ENCODE peak calls at places on chromosomes 4 and X, in eight cellular contexts. I, P, Q, C, F, G, B and M are unnamed samples.

GRCh38 chrX:150205011-150205410 is 158.1 kb upstream of the MAMLD1 start:
- DNase-seq in I (no peak), P (no peak), Q (no peak), C (no peak), F (no peak), G (peak; percentile 21), B (no peak), M (no peak)

GRCh38 chr4:173243917-173244658 is 75.5 kb downstream of the GALNT7 start:
- DNase-seq in I (no peak), P (no peak), Q (no peak), C (no peak), F (peak; percentile 76), G (peak; percentile 28), B (no peak), M (no peak)

GRCh38 chr4:179372746-179373145 is 1930.5 kb upstream of the AGA start:
- DNase-seq in I (no peak), P (no peak), Q (no peak), C (no peak), F (no peak), G (no peak), B (no peak), M (no peak)

GRCh38 chrX:7088968-7089615 is 58.4 kb upstream of the STS start:
- DNase-seq in I (peak; percentile 7), P (no peak), Q (no peak), C (peak; percentile 12), F (no peak), G (no peak), B (no peak), M (peak; percentile 69)

GRCh38 chr4:74366367-74366891 is 1.5 kb downstream of the EREG start:
- DNase-seq in I (no peak), P (no peak), Q (no peak), C (no peak), F (no peak), G (no peak), B (no peak), M (no peak)

GRCh38 chrX:49071877-49072711 is 1.7 kb downstream of the PRAF2 start:
- DNase-seq in I (no peak), P (no peak), Q (peak; percentile 69), C (no peak), F (no peak), G (peak; percentile 64), B (peak; percentile 72), M (no peak)

GRCh38 chr4:147777456-147778091 is 45.7 kb downstream of the ARHGAP10 start:
- DNase-seq in I (no peak), P (no peak), Q (no peak), C (no peak), F (no peak), G (no peak), B (no peak), M (no peak)

GRCh38 chrX:16892504-16893362 is 22.6 kb upstream of the RBBP7 start:
- DNase-seq in I (peak; percentile 87), P (peak; percentile 14), Q (peak; percentile 71), C (peak; percentile 67), F (peak; percentile 92), G (peak; percentile 73), B (peak; percentile 87), M (peak; percentile 87)

GRCh38 chr4:174192943-174193342 is 90.5 kb downstream of the FBXO8 start:
- DNase-seq in I (peak; percentile 40), P (no peak), Q (no peak), C (peak; percentile 69), F (no peak), G (no peak), B (no peak), M (no peak)

GRCh38 chrX:54602563-54602962 is 72.5 kb downstream of the GNL3L start:
- DNase-seq in I (no peak), P (no peak), Q (no peak), C (no peak), F (no peak), G (no peak), B (no peak), M (no peak)
- H3K36me3 ChIP-seq in I (no peaks in the 10 kb centered on the region), P (no peaks in the 10 kb centered on the region), Q (no peaks in the 10 kb centered on the region), C (no peaks in the 10 kb centered on the region), F (no peaks in the 10 kb centered on the region), G (no peaks in the 10 kb centered on the region), B (no peaks in the 10 kb centered on the region), M (no peaks in the 10 kb centered on the region)

DNA sequence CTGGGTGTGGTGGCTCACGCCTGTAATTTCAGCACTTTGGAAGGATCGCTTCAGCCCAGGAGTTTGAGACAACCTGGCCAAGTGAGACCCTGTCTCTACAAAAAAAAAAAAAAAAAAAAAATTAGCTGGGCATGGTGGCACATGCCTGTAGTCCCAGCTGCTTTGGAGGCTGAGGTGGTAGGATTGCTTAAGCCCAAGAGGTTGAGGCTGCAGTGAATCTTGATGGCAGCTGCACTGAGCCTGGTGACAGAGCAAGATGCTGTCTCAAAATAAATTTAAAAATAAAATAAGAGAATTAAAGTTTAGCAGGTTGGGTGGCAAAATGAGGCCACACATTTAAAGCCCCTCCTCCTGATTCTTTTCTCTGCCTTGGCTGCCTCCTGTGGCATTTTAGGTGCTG is 47.1 kb downstream of the HTT start:
- DNase-seq in I (no peak), P (no peak), Q (no peak), C (no peak), F (peak; percentile 5), G (no peak), B (no peak), M (no peak)
- H3K4me3 ChIP-seq in I (no peak overlapping the region), P (no peak overlapping the region), Q (no peak overlapping the region), C (no peak overlapping the region), F (no peak overlapping the region), G (no peak overlapping the region), B (no peak overlapping the region), M (no peak overlapping the region)

DNA sequence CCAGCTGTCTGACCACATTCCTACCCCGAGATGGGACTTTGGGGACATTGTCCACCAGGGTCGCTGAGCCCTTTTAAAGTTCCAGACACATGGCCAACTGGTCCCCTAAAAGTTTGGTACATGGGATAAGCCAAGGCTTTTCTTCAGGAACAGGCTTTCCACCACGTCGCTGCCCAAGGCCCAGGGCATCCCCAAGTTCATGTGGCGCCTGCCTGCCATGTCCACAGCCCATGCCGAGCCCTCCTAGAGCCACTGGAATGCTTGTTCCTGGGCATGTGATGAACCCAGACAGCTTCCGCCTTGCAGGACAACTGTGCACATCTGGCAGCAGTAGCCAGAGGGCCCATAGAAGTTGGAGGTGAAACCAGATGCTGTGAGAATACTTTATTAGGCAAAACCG is 41.3 kb downstream of the FRG1 start:
- DNase-seq in I (no peak), P (no peak), Q (no peak), C (no peak), F (no peak), G (no peak), B (no peak), M (no peak)
- H3K36me3 ChIP-seq in I (no peaks in the 10 kb centered on the region), P (no peaks in the 10 kb centered on the region), Q (no peaks in the 10 kb centered on the region), C (no peaks in the 10 kb centered on the region), F (no peaks in the 10 kb centered on the region), G (no peaks in the 10 kb centered on the region), B (no peaks in the 10 kb centered on the region), M (no peaks in the 10 kb centered on the region)

GRCh38 chrX:22691966-22692565 is 307.7 kb upstream of the DDX53 start:
- DNase-seq in I (no peak), P (no peak), Q (no peak), C (no peak), F (no peak), G (no peak), B (no peak), M (no peak)

GRCh38 chrX:22690116-22690515 is 309.6 kb upstream of the DDX53 start:
- DNase-seq in I (no peak), P (no peak), Q (no peak), C (peak; percentile 15), F (no peak), G (no peak), B (no peak), M (no peak)

GRCh38 chrX:22689290-22689689 is 310.5 kb upstream of the DDX53 start:
- DNase-seq in I (no peak), P (no peak), Q (no peak), C (no peak), F (no peak), G (no peak), B (no peak), M (no peak)

DNA sequence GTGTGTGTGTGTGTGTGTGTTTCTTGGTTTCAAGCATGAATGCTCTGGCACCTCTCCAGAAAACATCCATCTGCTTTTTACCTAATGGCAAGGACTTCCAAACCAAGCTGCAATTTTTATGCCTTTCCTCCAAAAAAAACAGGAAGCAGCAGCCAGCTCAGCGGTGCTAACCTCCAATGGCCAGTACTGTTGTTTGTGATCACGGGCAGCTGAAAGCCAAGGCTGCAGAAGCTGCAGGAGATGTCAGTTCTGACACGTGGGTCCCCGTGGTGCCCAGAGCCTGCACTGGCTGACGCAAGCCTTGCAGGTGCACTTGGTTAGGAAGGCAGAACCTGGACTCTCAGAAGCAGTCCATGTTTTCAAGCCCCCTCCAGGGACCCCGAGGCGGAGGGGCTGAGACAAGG is 313.6 kb upstream of the DDX53 start:
- DNase-seq in I (no peak), P (no peak), Q (no peak), C (peak; percentile 69), F (peak; percentile 50), G (peak; percentile 21), B (no peak), M (no peak)
- H3K4me3 ChIP-seq in I (no peak overlapping the region), P (no peak overlapping the region), Q (no peak overlapping the region), C (no peak overlapping the region), F (no peak overlapping the region), G (no peak overlapping the region), B (no peak overlapping the region), M (no peak overlapping the region)

GRCh38 chr4:77762531-77762930 is 56.6 kb downstream of the CNOT6L start:
- DNase-seq in I (no peak), P (no peak), Q (no peak), C (no peak), F (no peak), G (no peak), B (no peak), M (no peak)
- H3K36me3 ChIP-seq in I (no peaks in the 10 kb centered on the region), P (peaks cover 48% of the 10 kb centered on the region), Q (peaks cover 22% of the 10 kb centered on the region), C (no peaks in the 10 kb centered on the region), F (peaks cover 30% of the 10 kb centered on the region), G (peaks cover 1% of the 10 kb centered on the region), B (no peaks in the 10 kb centered on the region), M (no peaks in the 10 kb centered on the region)